ENCODE peak calls at places on chromosomes 5 and 9, in nine cellular contexts. One of them, this sample, is unnamed.

GRCh38 chr5:134541736-134542376 is 16.4 kb downstream of the JADE2 start:
- DNase-seq in cardiac fibroblast: peak
- DNase-seq in DMS79: no peak
- DNase-seq in left lung: peak
- DNase-seq in NCI-H2171 treated with DMSO at 0.1 percent for 48 hours: no peak
- DNase-seq in stimulated activated CD8-positive, alpha-beta memory T cell treated with anti-CD3 and anti-CD28 coated beads, Interleukin-4, amount 100 ng/mL, for 48 hours: no peak
- DNase-seq in DMS 273 treated with DMSO at 0.1 percent for 48 hours: no peak
- DNase-seq in HT1080: no peak
- DNase-seq in foreskin fibroblast: no peak
- DNase-seq in this sample: no peak

GRCh38 chr5:5492087-5492933 is 69.8 kb downstream of the ICE1 start:
- DNase-seq in cardiac fibroblast: peak
- DNase-seq in DMS79: peak
- DNase-seq in left lung: no peak
- DNase-seq in NCI-H2171 treated with DMSO at 0.1 percent for 48 hours: peak
- DNase-seq in stimulated activated CD8-positive, alpha-beta memory T cell treated with anti-CD3 and anti-CD28 coated beads, Interleukin-4, amount 100 ng/mL, for 48 hours: no peak
- DNase-seq in DMS 273 treated with DMSO at 0.1 percent for 48 hours: peak
- DNase-seq in HT1080: peak
- DNase-seq in foreskin fibroblast: peak
- DNase-seq in this sample: peak

GRCh38 chr9:37082214-37082765 is 38.1 kb upstream of the ZCCHC7 start:
- DNase-seq in cardiac fibroblast: no peak
- DNase-seq in DMS79: no peak
- DNase-seq in left lung: no peak
- DNase-seq in NCI-H2171 treated with DMSO at 0.1 percent for 48 hours: no peak
- DNase-seq in stimulated activated CD8-positive, alpha-beta memory T cell treated with anti-CD3 and anti-CD28 coated beads, Interleukin-4, amount 100 ng/mL, for 48 hours: no peak
- DNase-seq in DMS 273 treated with DMSO at 0.1 percent for 48 hours: no peak
- DNase-seq in HT1080: no peak
- DNase-seq in foreskin fibroblast: no peak
- DNase-seq in this sample: no peak

GRCh38 chr5:131082034-131082550 is 83.0 kb downstream of the HINT1 start:
- DNase-seq in cardiac fibroblast: no peak
- DNase-seq in DMS79: no peak
- DNase-seq in left lung: no peak
- DNase-seq in NCI-H2171 treated with DMSO at 0.1 percent for 48 hours: no peak
- DNase-seq in stimulated activated CD8-positive, alpha-beta memory T cell treated with anti-CD3 and anti-CD28 coated beads, Interleukin-4, amount 100 ng/mL, for 48 hours: no peak
- DNase-seq in DMS 273 treated with DMSO at 0.1 percent for 48 hours: no peak
- DNase-seq in HT1080: no peak
- DNase-seq in foreskin fibroblast: no peak
- DNase-seq in this sample: no peak

GRCh38 chr5:176629853-176630680 is at the start of the genes EIF4E1B and SNCB:
- DNase-seq in cardiac fibroblast: peak
- DNase-seq in DMS79: no peak
- DNase-seq in left lung: no peak
- DNase-seq in NCI-H2171 treated with DMSO at 0.1 percent for 48 hours: peak
- DNase-seq in stimulated activated CD8-positive, alpha-beta memory T cell treated with anti-CD3 and anti-CD28 coated beads, Interleukin-4, amount 100 ng/mL, for 48 hours: peak
- DNase-seq in DMS 273 treated with DMSO at 0.1 percent for 48 hours: peak
- DNase-seq in HT1080: peak
- DNase-seq in foreskin fibroblast: peak
- DNase-seq in this sample: peak

GRCh38 chr5:10756539-10756938 is 4.5 kb downstream of the DAP start:
- DNase-seq in cardiac fibroblast: peak
- DNase-seq in DMS79: no peak
- DNase-seq in left lung: no peak
- DNase-seq in NCI-H2171 treated with DMSO at 0.1 percent for 48 hours: no peak
- DNase-seq in stimulated activated CD8-positive, alpha-beta memory T cell treated with anti-CD3 and anti-CD28 coated beads, Interleukin-4, amount 100 ng/mL, for 48 hours: no peak
- DNase-seq in DMS 273 treated with DMSO at 0.1 percent for 48 hours: no peak
- DNase-seq in HT1080: no peak
- DNase-seq in foreskin fibroblast: peak
- DNase-seq in this sample: no peak

GRCh38 chr5:156803404-156803803 is 46.7 kb upstream of the PPP1R2B start:
- DNase-seq in cardiac fibroblast: no peak
- DNase-seq in DMS79: no peak
- DNase-seq in left lung: no peak
- DNase-seq in NCI-H2171 treated with DMSO at 0.1 percent for 48 hours: no peak
- DNase-seq in stimulated activated CD8-positive, alpha-beta memory T cell treated with anti-CD3 and anti-CD28 coated beads, Interleukin-4, amount 100 ng/mL, for 48 hours: no peak
- DNase-seq in DMS 273 treated with DMSO at 0.1 percent for 48 hours: no peak
- DNase-seq in HT1080: no peak
- DNase-seq in foreskin fibroblast: no peak
- DNase-seq in this sample: no peak

GRCh38 chr5:115968770-115969169 is 6.5 kb downstream of the LVRN start:
- DNase-seq in cardiac fibroblast: no peak
- DNase-seq in DMS79: no peak
- DNase-seq in left lung: no peak
- DNase-seq in NCI-H2171 treated with DMSO at 0.1 percent for 48 hours: no peak
- DNase-seq in stimulated activated CD8-positive, alpha-beta memory T cell treated with anti-CD3 and anti-CD28 coated beads, Interleukin-4, amount 100 ng/mL, for 48 hours: no peak
- DNase-seq in DMS 273 treated with DMSO at 0.1 percent for 48 hours: no peak
- DNase-seq in HT1080: no peak
- DNase-seq in foreskin fibroblast: no peak
- DNase-seq in this sample: no peak

GRCh38 chr5:96384353-96384752 is 48.7 kb downstream of the PCSK1 start:
- DNase-seq in cardiac fibroblast: peak
- DNase-seq in DMS79: no peak
- DNase-seq in left lung: no peak
- DNase-seq in NCI-H2171 treated with DMSO at 0.1 percent for 48 hours: no peak
- DNase-seq in stimulated activated CD8-positive, alpha-beta memory T cell treated with anti-CD3 and anti-CD28 coated beads, Interleukin-4, amount 100 ng/mL, for 48 hours: no peak
- DNase-seq in DMS 273 treated with DMSO at 0.1 percent for 48 hours: no peak
- DNase-seq in HT1080: peak
- DNase-seq in foreskin fibroblast: peak
- DNase-seq in this sample: peak

GRCh38 chr5:123125172-123125508 is 36.1 kb downstream of the PRDM6 start:
- DNase-seq in cardiac fibroblast: peak
- DNase-seq in DMS79: no peak
- DNase-seq in left lung: no peak
- DNase-seq in NCI-H2171 treated with DMSO at 0.1 percent for 48 hours: no peak
- DNase-seq in stimulated activated CD8-positive, alpha-beta memory T cell treated with anti-CD3 and anti-CD28 coated beads, Interleukin-4, amount 100 ng/mL, for 48 hours: no peak
- DNase-seq in DMS 273 treated with DMSO at 0.1 percent for 48 hours: no peak
- DNase-seq in HT1080: no peak
- DNase-seq in foreskin fibroblast: no peak
- DNase-seq in this sample: peak

GRCh38 chr9:14508884-14509283 is 184.3 kb downstream of the ZDHHC21 start:
- DNase-seq in cardiac fibroblast: no peak
- DNase-seq in DMS79: no peak
- DNase-seq in left lung: no peak
- DNase-seq in NCI-H2171 treated with DMSO at 0.1 percent for 48 hours: no peak
- DNase-seq in stimulated activated CD8-positive, alpha-beta memory T cell treated with anti-CD3 and anti-CD28 coated beads, Interleukin-4, amount 100 ng/mL, for 48 hours: no peak
- DNase-seq in DMS 273 treated with DMSO at 0.1 percent for 48 hours: no peak
- DNase-seq in HT1080: no peak
- DNase-seq in foreskin fibroblast: no peak
- DNase-seq in this sample: no peak

GRCh38 chr9:5897851-5898250 is 7.2 kb downstream of the MLANA start:
- DNase-seq in cardiac fibroblast: no peak
- DNase-seq in DMS79: no peak
- DNase-seq in left lung: no peak
- DNase-seq in NCI-H2171 treated with DMSO at 0.1 percent for 48 hours: no peak
- DNase-seq in stimulated activated CD8-positive, alpha-beta memory T cell treated with anti-CD3 and anti-CD28 coated beads, Interleukin-4, amount 100 ng/mL, for 48 hours: no peak
- DNase-seq in DMS 273 treated with DMSO at 0.1 percent for 48 hours: no peak
- DNase-seq in HT1080: peak
- DNase-seq in foreskin fibroblast: no peak
- DNase-seq in this sample: no peak

GRCh38 chr9:36575411-36575882 is 2.8 kb downstream of the MELK start:
- DNase-seq in cardiac fibroblast: peak
- DNase-seq in DMS79: no peak
- DNase-seq in left lung: no peak
- DNase-seq in NCI-H2171 treated with DMSO at 0.1 percent for 48 hours: no peak
- DNase-seq in stimulated activated CD8-positive, alpha-beta memory T cell treated with anti-CD3 and anti-CD28 coated beads, Interleukin-4, amount 100 ng/mL, for 48 hours: no peak
- DNase-seq in DMS 273 treated with DMSO at 0.1 percent for 48 hours: no peak
- DNase-seq in HT1080: peak
- DNase-seq in foreskin fibroblast: no peak
- DNase-seq in this sample: peak

GRCh38 chr5:98741926-98742325 is 31.5 kb upstream of the RGMB start:
- DNase-seq in cardiac fibroblast: no peak
- DNase-seq in DMS79: no peak
- DNase-seq in left lung: no peak
- DNase-seq in NCI-H2171 treated with DMSO at 0.1 percent for 48 hours: no peak
- DNase-seq in stimulated activated CD8-positive, alpha-beta memory T cell treated with anti-CD3 and anti-CD28 coated beads, Interleukin-4, amount 100 ng/mL, for 48 hours: no peak
- DNase-seq in DMS 273 treated with DMSO at 0.1 percent for 48 hours: no peak
- DNase-seq in HT1080: no peak
- DNase-seq in foreskin fibroblast: peak
- DNase-seq in this sample: no peak

GRCh38 chr9:131099088-131099611 is 2.8 kb downstream of the AIF1L start:
- DNase-seq in cardiac fibroblast: no peak
- DNase-seq in DMS79: no peak
- DNase-seq in left lung: no peak
- DNase-seq in NCI-H2171 treated with DMSO at 0.1 percent for 48 hours: no peak
- DNase-seq in stimulated activated CD8-positive, alpha-beta memory T cell treated with anti-CD3 and anti-CD28 coated beads, Interleukin-4, amount 100 ng/mL, for 48 hours: no peak
- DNase-seq in DMS 273 treated with DMSO at 0.1 percent for 48 hours: no peak
- DNase-seq in HT1080: no peak
- DNase-seq in foreskin fibroblast: no peak
- DNase-seq in this sample: no peak

GRCh38 chr9:93630806-93631411 is 54.5 kb downstream of the PHF2 start:
- DNase-seq in cardiac fibroblast: no peak
- DNase-seq in DMS79: no peak
- DNase-seq in left lung: no peak
- DNase-seq in NCI-H2171 treated with DMSO at 0.1 percent for 48 hours: no peak
- DNase-seq in stimulated activated CD8-positive, alpha-beta memory T cell treated with anti-CD3 and anti-CD28 coated beads, Interleukin-4, amount 100 ng/mL, for 48 hours: no peak
- DNase-seq in DMS 273 treated with DMSO at 0.1 percent for 48 hours: no peak
- DNase-seq in HT1080: no peak
- DNase-seq in foreskin fibroblast: no peak
- DNase-seq in this sample: no peak

GRCh38 chr9:3330792-3331420 is 194.9 kb downstream of the RFX3 start:
- DNase-seq in cardiac fibroblast: peak
- DNase-seq in DMS79: no peak
- DNase-seq in left lung: no peak
- DNase-seq in NCI-H2171 treated with DMSO at 0.1 percent for 48 hours: no peak
- DNase-seq in stimulated activated CD8-positive, alpha-beta memory T cell treated with anti-CD3 and anti-CD28 coated beads, Interleukin-4, amount 100 ng/mL, for 48 hours: no peak
- DNase-seq in DMS 273 treated with DMSO at 0.1 percent for 48 hours: no peak
- DNase-seq in HT1080: peak
- DNase-seq in foreskin fibroblast: peak
- DNase-seq in this sample: peak

GRCh38 chr9:6911901-6912650 is 154.3 kb downstream of the KDM4C start:
- DNase-seq in cardiac fibroblast: no peak
- DNase-seq in DMS79: no peak
- DNase-seq in left lung: no peak
- DNase-seq in NCI-H2171 treated with DMSO at 0.1 percent for 48 hours: no peak
- DNase-seq in stimulated activated CD8-positive, alpha-beta memory T cell treated with anti-CD3 and anti-CD28 coated beads, Interleukin-4, amount 100 ng/mL, for 48 hours: no peak
- DNase-seq in DMS 273 treated with DMSO at 0.1 percent for 48 hours: no peak
- DNase-seq in HT1080: no peak
- DNase-seq in foreskin fibroblast: no peak
- DNase-seq in this sample: no peak

GRCh38 chr5:32193591-32193990 is 19.5 kb upstream of the GOLPH3 start:
- DNase-seq in cardiac fibroblast: peak
- DNase-seq in DMS79: peak
- DNase-seq in left lung: peak
- DNase-seq in NCI-H2171 treated with DMSO at 0.1 percent for 48 hours: peak
- DNase-seq in stimulated activated CD8-positive, alpha-beta memory T cell treated with anti-CD3 and anti-CD28 coated beads, Interleukin-4, amount 100 ng/mL, for 48 hours: no peak
- DNase-seq in DMS 273 treated with DMSO at 0.1 percent for 48 hours: peak
- DNase-seq in HT1080: peak
- DNase-seq in foreskin fibroblast: peak
- DNase-seq in this sample: peak

GRCh38 chr5:81398741-81399140 is 4.8 kb upstream of the ACOT12 start:
- DNase-seq in cardiac fibroblast: no peak
- DNase-seq in DMS79: no peak
- DNase-seq in left lung: no peak
- DNase-seq in NCI-H2171 treated with DMSO at 0.1 percent for 48 hours: no peak
- DNase-seq in stimulated activated CD8-positive, alpha-beta memory T cell treated with anti-CD3 and anti-CD28 coated beads, Interleukin-4, amount 100 ng/mL, for 48 hours: no peak
- DNase-seq in DMS 273 treated with DMSO at 0.1 percent for 48 hours: no peak
- DNase-seq in HT1080: peak
- DNase-seq in foreskin fibroblast: no peak
- DNase-seq in this sample: no peak

GRCh38 chr9:131997779-131998178 is 81.9 kb downstream of the MED27 start:
- DNase-seq in cardiac fibroblast: peak
- DNase-seq in DMS79: no peak
- DNase-seq in left lung: no peak
- DNase-seq in NCI-H2171 treated with DMSO at 0.1 percent for 48 hours: no peak
- DNase-seq in stimulated activated CD8-positive, alpha-beta memory T cell treated with anti-CD3 and anti-CD28 coated beads, Interleukin-4, amount 100 ng/mL, for 48 hours: no peak
- DNase-seq in DMS 273 treated with DMSO at 0.1 percent for 48 hours: no peak
- DNase-seq in HT1080: no peak
- DNase-seq in foreskin fibroblast: peak
- DNase-seq in this sample: no peak

GRCh38 chr9:130444565-130445221 is at the start of gene ASS1:
- DNase-seq in cardiac fibroblast: peak
- DNase-seq in DMS79: peak
- DNase-seq in left lung: peak
- DNase-seq in NCI-H2171 treated with DMSO at 0.1 percent for 48 hours: peak
- DNase-seq in stimulated activated CD8-positive, alpha-beta memory T cell treated with anti-CD3 and anti-CD28 coated beads, Interleukin-4, amount 100 ng/mL, for 48 hours: peak
- DNase-seq in DMS 273 treated with DMSO at 0.1 percent for 48 hours: peak
- DNase-seq in HT1080: no peak
- DNase-seq in foreskin fibroblast: no peak
- DNase-seq in this sample: no peak

GRCh38 chr5:179326176-179326997 is 18.9 kb downstream of the ADAMTS2 start:
- DNase-seq in cardiac fibroblast: peak
- DNase-seq in DMS79: no peak
- DNase-seq in left lung: peak
- DNase-seq in NCI-H2171 treated with DMSO at 0.1 percent for 48 hours: no peak
- DNase-seq in stimulated activated CD8-positive, alpha-beta memory T cell treated with anti-CD3 and anti-CD28 coated beads, Interleukin-4, amount 100 ng/mL, for 48 hours: no peak
- DNase-seq in DMS 273 treated with DMSO at 0.1 percent for 48 hours: no peak
- DNase-seq in HT1080: no peak
- DNase-seq in foreskin fibroblast: peak
- DNase-seq in this sample: no peak

GRCh38 chr5:173204185-173204979 is 30.6 kb downstream of the NKX2-5 start:
- DNase-seq in cardiac fibroblast: peak
- DNase-seq in DMS79: no peak
- DNase-seq in left lung: no peak
- DNase-seq in NCI-H2171 treated with DMSO at 0.1 percent for 48 hours: no peak
- DNase-seq in stimulated activated CD8-positive, alpha-beta memory T cell treated with anti-CD3 and anti-CD28 coated beads, Interleukin-4, amount 100 ng/mL, for 48 hours: no peak
- DNase-seq in DMS 273 treated with DMSO at 0.1 percent for 48 hours: no peak
- DNase-seq in HT1080: peak
- DNase-seq in foreskin fibroblast: no peak
- DNase-seq in this sample: peak

GRCh38 chr5:111385970-111386831 is 126.1 kb downstream of the STARD4 start:
- DNase-seq in cardiac fibroblast: no peak
- DNase-seq in DMS79: peak
- DNase-seq in left lung: no peak
- DNase-seq in NCI-H2171 treated with DMSO at 0.1 percent for 48 hours: peak
- DNase-seq in stimulated activated CD8-positive, alpha-beta memory T cell treated with anti-CD3 and anti-CD28 coated beads, Interleukin-4, amount 100 ng/mL, for 48 hours: no peak
- DNase-seq in DMS 273 treated with DMSO at 0.1 percent for 48 hours: peak
- DNase-seq in HT1080: no peak
- DNase-seq in foreskin fibroblast: no peak
- DNase-seq in this sample: no peak

GRCh38 chr9:112421771-112422222 is 41.9 kb downstream of the HSDL2 start:
- DNase-seq in cardiac fibroblast: peak
- DNase-seq in DMS79: no peak
- DNase-seq in left lung: no peak
- DNase-seq in NCI-H2171 treated with DMSO at 0.1 percent for 48 hours: no peak
- DNase-seq in stimulated activated CD8-positive, alpha-beta memory T cell treated with anti-CD3 and anti-CD28 coated beads, Interleukin-4, amount 100 ng/mL, for 48 hours: no peak
- DNase-seq in DMS 273 treated with DMSO at 0.1 percent for 48 hours: no peak
- DNase-seq in HT1080: no peak
- DNase-seq in foreskin fibroblast: no peak
- DNase-seq in this sample: peak

GRCh38 chr9:1298027-1298426 is 247.9 kb downstream of the DMRT2 start:
- DNase-seq in cardiac fibroblast: no peak
- DNase-seq in DMS79: no peak
- DNase-seq in left lung: no peak
- DNase-seq in NCI-H2171 treated with DMSO at 0.1 percent for 48 hours: no peak
- DNase-seq in stimulated activated CD8-positive, alpha-beta memory T cell treated with anti-CD3 and anti-CD28 coated beads, Interleukin-4, amount 100 ng/mL, for 48 hours: no peak
- DNase-seq in DMS 273 treated with DMSO at 0.1 percent for 48 hours: no peak
- DNase-seq in HT1080: no peak
- DNase-seq in foreskin fibroblast: no peak
- DNase-seq in this sample: no peak

GRCh38 chr5:135505973-135506372 is 29.8 kb downstream of the NEUROG1 start:
- DNase-seq in cardiac fibroblast: peak
- DNase-seq in DMS79: no peak
- DNase-seq in left lung: no peak
- DNase-seq in NCI-H2171 treated with DMSO at 0.1 percent for 48 hours: peak
- DNase-seq in stimulated activated CD8-positive, alpha-beta memory T cell treated with anti-CD3 and anti-CD28 coated beads, Interleukin-4, amount 100 ng/mL, for 48 hours: no peak
- DNase-seq in DMS 273 treated with DMSO at 0.1 percent for 48 hours: no peak
- DNase-seq in HT1080: no peak
- DNase-seq in foreskin fibroblast: no peak
- DNase-seq in this sample: peak

GRCh38 chr9:76419782-76420380 is 25.7 kb upstream of the RFK start:
- DNase-seq in cardiac fibroblast: peak
- DNase-seq in DMS79: no peak
- DNase-seq in left lung: no peak
- DNase-seq in NCI-H2171 treated with DMSO at 0.1 percent for 48 hours: peak
- DNase-seq in stimulated activated CD8-positive, alpha-beta memory T cell treated with anti-CD3 and anti-CD28 coated beads, Interleukin-4, amount 100 ng/mL, for 48 hours: no peak
- DNase-seq in DMS 273 treated with DMSO at 0.1 percent for 48 hours: no peak
- DNase-seq in HT1080: no peak
- DNase-seq in foreskin fibroblast: no peak
- DNase-seq in this sample: peak

GRCh38 chr5:166992874-166993722 is 1298.3 kb upstream of the WWC1 start:
- DNase-seq in cardiac fibroblast: peak
- DNase-seq in DMS79: no peak
- DNase-seq in left lung: no peak
- DNase-seq in NCI-H2171 treated with DMSO at 0.1 percent for 48 hours: no peak
- DNase-seq in stimulated activated CD8-positive, alpha-beta memory T cell treated with anti-CD3 and anti-CD28 coated beads, Interleukin-4, amount 100 ng/mL, for 48 hours: no peak
- DNase-seq in DMS 273 treated with DMSO at 0.1 percent for 48 hours: no peak
- DNase-seq in HT1080: no peak
- DNase-seq in foreskin fibroblast: no peak
- DNase-seq in this sample: no peak

GRCh38 chr9:116423149-116423548 is 264.0 kb upstream of the TRIM32 start:
- DNase-seq in cardiac fibroblast: no peak
- DNase-seq in DMS79: no peak
- DNase-seq in left lung: no peak
- DNase-seq in NCI-H2171 treated with DMSO at 0.1 percent for 48 hours: no peak
- DNase-seq in stimulated activated CD8-positive, alpha-beta memory T cell treated with anti-CD3 and anti-CD28 coated beads, Interleukin-4, amount 100 ng/mL, for 48 hours: no peak
- DNase-seq in DMS 273 treated with DMSO at 0.1 percent for 48 hours: no peak
- DNase-seq in HT1080: no peak
- DNase-seq in foreskin fibroblast: no peak
- DNase-seq in this sample: no peak